ENCODE peak calls at places on chromosomes 4 and X, in nine cellular contexts. Q, S, X, W, J, T, B, K and G are unnamed samples.

GRCh38 chrX:22527302-22527701 is 254.6 kb downstream of the CBLL2 start:
- DNase-seq in X (no peak), K (no peak), Q (no peak), S (no peak), J (no peak), W (no peak), B (no peak), T (no peak), G (no peak)

GRCh38 chr4:5162909-5163508 is 111.7 kb downstream of the STK32B start:
- DNase-seq in T (no peak), W (no peak), X (no peak), Q (no peak), K (no peak), J (no peak), S (no peak), B (no peak), G (no peak)

GRCh38 chr4:156970501-156971167 is 965 bp downstream of the PDGFC start:
- DNase-seq in K (no peak), Q (no peak), B (peak), X (peak), J (no peak), W (peak), T (peak), S (peak), G (peak)

GRCh38 chr4:41281038-41281634 is 24.4 kb downstream of the UCHL1 start:
- DNase-seq in S (no peak), T (no peak), J (peak), W (peak), X (peak), Q (peak), K (peak), B (peak), G (peak)

GRCh38 chr4:140635606-140636005 is 66.8 kb upstream of the UCP1 start:
- DNase-seq in Q (peak), W (no peak), X (peak), B (peak), T (peak), S (no peak), K (no peak), J (no peak), G (no peak)

GRCh38 chr4:158302076-158302866 is 92.0 kb downstream of the TMEM144 start:
- DNase-seq in T (no peak), B (no peak), X (no peak), J (no peak), Q (no peak), S (no peak), W (no peak), K (no peak), G (no peak)

GRCh38 chrX:6159468-6159867 is 69.2 kb downstream of the NLGN4X start:
- DNase-seq in J (no peak), K (no peak), B (no peak), X (no peak), T (no peak), Q (no peak), W (no peak), S (no peak), G (no peak)

GRCh38 chr4:105471566-105472176 is 2.2 kb downstream of the PPA2 start:
- DNase-seq in X (peak), J (peak), W (peak), S (peak), B (peak), Q (peak), T (peak), K (peak), G (peak)

GRCh38 chr4:185464887-185465286 is 6.6 kb downstream of the CCDC110 start:
- DNase-seq in Q (no peak), B (no peak), X (no peak), K (no peak), J (no peak), W (no peak), S (no peak), T (no peak), G (no peak)

GRCh38 chr4:83316459-83317170 is 18.0 kb downstream of the HPSE start:
- DNase-seq in T (no peak), J (peak), W (no peak), X (no peak), K (no peak), S (no peak), Q (no peak), B (no peak), G (no peak)

GRCh38 chr4:7798215-7798995 is 141.3 kb downstream of the AFAP1 start:
- DNase-seq in K (no peak), B (no peak), J (peak), X (no peak), Q (peak), W (no peak), T (no peak), S (no peak), G (peak)

GRCh38 chr4:38591617-38592337 is 72.2 kb upstream of the KLF3 start:
- DNase-seq in J (no peak), X (no peak), B (peak), S (no peak), K (no peak), W (no peak), T (no peak), Q (no peak), G (no peak)

DNA sequence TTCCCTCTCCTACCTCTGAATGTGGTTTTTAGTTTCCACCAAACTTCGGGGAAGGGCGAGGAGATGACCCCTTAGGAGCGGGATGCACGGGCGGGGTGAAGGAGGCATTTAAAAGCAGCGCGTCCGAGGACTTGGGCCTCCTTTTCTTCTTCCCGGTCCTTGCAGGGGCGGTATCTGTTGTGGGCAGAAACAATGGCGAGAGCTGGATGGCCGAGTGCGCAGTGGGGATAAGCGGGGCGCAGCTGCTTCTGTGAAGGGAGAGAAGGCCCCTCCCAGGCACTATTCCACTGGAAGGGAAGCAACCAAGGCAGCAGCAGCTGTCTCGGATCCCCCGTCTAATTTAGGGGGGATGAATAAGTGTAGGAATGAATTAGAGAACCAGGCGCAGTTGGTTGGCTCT is 930 bp downstream of the SMARCA5 start:
- DNase-seq in J (peak), T (peak), K (peak), Q (no peak), S (peak), X (peak), W (peak), B (peak), G (peak)
- TF ChIP-seq POLR2A in J (no peak), T (no peak), K (no peak), Q (no peak), S (no peak), X (no peak), W (no peak), B (no peak), G (no peak)

DNA sequence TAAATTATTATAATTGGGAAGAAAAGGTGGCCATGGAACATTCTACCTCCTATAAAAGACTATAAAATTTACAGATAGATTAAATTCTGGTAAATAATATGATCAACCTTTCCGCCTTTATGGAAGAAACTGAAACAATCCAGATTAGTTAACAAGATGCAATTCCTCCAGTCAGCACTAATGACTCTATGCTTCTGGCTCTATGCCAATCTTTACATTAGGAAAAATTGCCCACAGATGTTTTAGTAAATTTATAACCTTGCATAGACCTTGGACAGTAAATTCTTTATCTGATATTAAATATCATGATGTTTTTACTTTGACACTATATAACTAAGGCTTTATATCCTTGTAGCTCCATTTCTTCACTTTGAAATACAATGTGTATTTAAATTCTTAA is 2302.5 kb downstream of the ARAP2 start:
- DNase-seq in K (no peak), T (no peak), J (no peak), X (no peak), W (no peak), Q (no peak), S (no peak), B (no peak), G (no peak)
- TF ChIP-seq POLR2A in K (no peak), T (no peak), J (no peak), X (no peak), W (no peak), Q (no peak), S (no peak), B (no peak), G (no peak)

GRCh38 chr4:84916233-84916632 is 50.3 kb downstream of the WDFY3 start:
- DNase-seq in W (no peak), K (no peak), B (no peak), Q (no peak), X (no peak), T (no peak), S (no peak), J (no peak), G (no peak)

GRCh38 chr4:84915396-84915780 is 51.1 kb downstream of the WDFY3 start:
- DNase-seq in S (no peak), J (no peak), B (no peak), Q (no peak), X (no peak), K (no peak), T (no peak), W (no peak), G (no peak)

GRCh38 chr4:84920591-84920990 is 45.9 kb downstream of the WDFY3 start:
- DNase-seq in S (no peak), B (no peak), J (peak), K (no peak), T (no peak), X (no peak), Q (no peak), W (no peak), G (no peak)

GRCh38 chr4:84917087-84917821 is 49.2 kb downstream of the WDFY3 start:
- DNase-seq in Q (no peak), K (no peak), X (no peak), J (no peak), B (no peak), T (no peak), S (no peak), W (no peak), G (no peak)

DNA sequence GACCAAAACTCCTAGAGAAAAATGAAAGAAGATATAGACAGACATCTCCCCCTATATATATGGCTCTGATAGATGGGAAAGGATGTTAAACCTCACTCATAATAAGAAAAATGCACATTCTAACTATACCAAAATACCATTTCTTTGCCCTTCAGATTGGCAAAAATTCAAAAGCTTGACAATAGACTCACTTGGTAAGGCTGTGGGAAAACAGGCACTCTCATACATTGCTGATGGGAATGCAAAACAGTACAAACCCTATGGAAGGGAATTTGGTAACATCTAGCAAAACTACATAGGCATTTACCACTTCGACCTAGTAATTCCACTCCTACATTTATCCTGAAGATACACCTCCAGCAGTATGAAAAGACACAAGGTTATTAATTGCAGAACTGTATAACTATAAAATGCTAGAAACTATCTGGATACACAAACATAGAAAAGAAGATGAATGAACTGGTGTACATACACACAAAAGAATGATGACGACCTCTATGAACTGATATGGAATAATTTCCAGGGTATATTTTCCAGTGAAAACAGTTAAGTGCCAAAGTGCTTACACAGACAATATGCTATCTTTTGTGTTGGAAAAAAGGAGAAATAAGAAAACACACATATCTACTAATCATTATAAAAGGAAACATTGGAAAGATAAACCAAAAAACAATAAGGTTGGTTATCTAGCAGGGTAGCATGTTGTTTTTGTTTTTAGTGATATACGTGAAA is 48.5 kb downstream of the WDFY3 start:
- DNase-seq in W (no peak), S (no peak), K (no peak), X (no peak), B (no peak), J (no peak), Q (no peak), T (no peak), G (no peak)
- TF ChIP-seq POLR2A in W (no peak), S (no peak), K (no peak), X (no peak), B (no peak), J (no peak), Q (no peak), T (no peak), G (no peak)

GRCh38 chrX:71283409-71284143 is at the start of gene NONO:
- DNase-seq in X (peak), T (peak), J (peak), Q (peak), B (peak), K (peak), S (peak), W (peak), G (peak)
- TF ChIP-seq POLR2A in X (peak), T (no peak), J (peak), Q (no peak), B (peak), K (no peak), S (no peak), W (no peak), G (peak)